ENCODE peak calls at places on chromosomes 3 and 15, in seven cellular contexts. D is HCT116, S is K562, Z is GM23338, Y is endothelial cell of umbilical vein, M is H1, U is GM12878. X is an unnamed sample.
A peak's percentile ranks its signal among the peaks of the same experiment; 100 is the strongest.

GRCh38 chr3:10292505-10293419 is at the start of gene GHRL:
- DNase-seq in D (no peak), S (peak; percentile 51), Z (no peak), Y (no peak), M (no peak), U (peak; percentile 68), X (peak; percentile 79)

GRCh38 chr15:90047956-90048575 is 46.9 kb downstream of the ZNF710 start:
- DNase-seq in D (no peak), S (no peak), Z (no peak), Y (no peak), M (no peak), U (no peak), X (no peak)

GRCh38 chr3:140585828-140586227 is 92.0 kb upstream of the TRIM42 start:
- DNase-seq in D (no peak), S (no peak), Z (no peak), Y (no peak), M (no peak), U (no peak), X (no peak)

GRCh38 chr15:51368751-51369450 is 27.4 kb downstream of the GLDN start:
- DNase-seq in D (no peak), S (no peak), Z (no peak), Y (no peak), M (no peak), U (no peak), X (peak; percentile 42)

GRCh38 chr15:45377630-45378148 is 655 bp downstream of the GATM start:
- DNase-seq in D (no peak), S (no peak), Z (peak; percentile 52), Y (peak; percentile 4), M (no peak), U (no peak), X (no peak)

GRCh38 chr15:92343869-92344643 is 49.6 kb upstream of the ST8SIA2 start:
- DNase-seq in D (no peak), S (no peak), Z (peak; percentile 60), Y (no peak), M (peak; percentile 23), U (no peak), X (no peak)

GRCh38 chr15:34359416-34359815 is 7.6 kb downstream of the LPCAT4 start:
- DNase-seq in D (no peak), S (no peak), Z (no peak), Y (no peak), M (no peak), U (no peak), X (no peak)

GRCh38 chr3:13080591-13080990 is 7.4 kb upstream of the IQSEC1 start:
- DNase-seq in D (no peak), S (no peak), Z (no peak), Y (no peak), M (no peak), U (no peak), X (no peak)

GRCh38 chr15:90038639-90039095 is 37.5 kb downstream of the ZNF710 start:
- DNase-seq in D (no peak), S (no peak), Z (no peak), Y (no peak), M (no peak), U (no peak), X (peak; percentile 95)

GRCh38 chr15:86044981-86045380 is 34.7 kb upstream of the AGBL1 start:
- DNase-seq in D (no peak), S (no peak), Z (peak; percentile 28), Y (no peak), M (no peak), U (no peak), X (no peak)

GRCh38 chr3:13972679-13973379 is 93.0 kb upstream of the WNT7A start:
- DNase-seq in D (no peak), S (no peak), Z (peak; percentile 34), Y (no peak), M (no peak), U (no peak), X (no peak)

GRCh38 chr3:13136426-13136825 is 63.2 kb upstream of the IQSEC1 start:
- DNase-seq in D (no peak), S (no peak), Z (no peak), Y (no peak), M (no peak), U (no peak), X (no peak)

GRCh38 chr3:88203537-88204143 is 53.9 kb downstream of the C3orf38 start:
- DNase-seq in D (peak; percentile 36), S (peak; percentile 35), Z (peak; percentile 77), Y (peak; percentile 72), M (no peak), U (peak; percentile 24), X (peak; percentile 40)

GRCh38 chr15:78565951-78566774 is 843 bp downstream of the CHRNA5 start:
- DNase-seq in D (no peak), S (peak; percentile 18), Z (peak; percentile 59), Y (peak; percentile 42), M (no peak), U (no peak), X (peak; percentile 24)

GRCh38 chr3:20811006-20811405 is 625.0 kb upstream of the SGO1 start:
- DNase-seq in D (no peak), S (no peak), Z (no peak), Y (no peak), M (no peak), U (no peak), X (no peak)

GRCh38 chr3:50503947-50504346 is 513 bp upstream of the CACNA2D2 start:
- DNase-seq in D (no peak), S (no peak), Z (peak; percentile 49), Y (no peak), M (no peak), U (no peak), X (no peak)

GRCh38 chr3:106823706-106824105 is 553.5 kb upstream of the CCDC54 start:
- DNase-seq in D (no peak), S (no peak), Z (no peak), Y (no peak), M (no peak), U (no peak), X (no peak)

GRCh38 chr3:112378989-112379692 is 46.2 kb downstream of the CD200 start:
- DNase-seq in D (no peak), S (no peak), Z (peak; percentile 24), Y (no peak), M (no peak), U (no peak), X (no peak)

GRCh38 chr3:177041021-177041729 is 156.1 kb downstream of the TBL1XR1 start:
- DNase-seq in D (no peak), S (no peak), Z (no peak), Y (peak; percentile 43), M (no peak), U (no peak), X (no peak)

GRCh38 chr15:84684092-84684491 is 26.1 kb upstream of the NMB start:
- DNase-seq in D (no peak), S (no peak), Z (no peak), Y (no peak), M (no peak), U (no peak), X (no peak)

GRCh38 chr3:48504051-48504946 is at the start of gene SHISA5:
- DNase-seq in D (no peak), S (peak; percentile 77), Z (peak; percentile 73), Y (peak; percentile 91), M (no peak), U (no peak), X (no peak)

GRCh38 chr3:62928256-62928655 is 53.0 kb upstream of the CADPS start:
- DNase-seq in D (no peak), S (no peak), Z (no peak), Y (no peak), M (no peak), U (no peak), X (no peak)

GRCh38 chr3:79598594-79598993 is 169.2 kb downstream of the ROBO1 start:
- DNase-seq in D (no peak), S (no peak), Z (peak; percentile 16), Y (peak; percentile 37), M (peak; percentile 10), U (no peak), X (no peak)

GRCh38 chr3:129014148-129014547 is 13.0 kb downstream of the EFCC1 start:
- DNase-seq in D (no peak), S (no peak), Z (no peak), Y (peak; percentile 15), M (no peak), U (no peak), X (no peak)
- TF ChIP-seq POLR2AphosphoS5 in D (no peak), S (no peak), Z (no peak), Y (no peak), M (no peak), U (no peak), X (no peak)

GRCh38 chr15:40930430-40931299 is 1.5 kb downstream of the DLL4 start:
- DNase-seq in D (peak; percentile 70), S (peak; percentile 83), Z (peak; percentile 92), Y (peak; percentile 97), M (no peak), U (no peak), X (peak; percentile 47)
- TF ChIP-seq EZH2 in D (no peak), S (no peak), Z (no peak), Y (no peak), M (no peak), U (no peak), X (no peak)

DNA sequence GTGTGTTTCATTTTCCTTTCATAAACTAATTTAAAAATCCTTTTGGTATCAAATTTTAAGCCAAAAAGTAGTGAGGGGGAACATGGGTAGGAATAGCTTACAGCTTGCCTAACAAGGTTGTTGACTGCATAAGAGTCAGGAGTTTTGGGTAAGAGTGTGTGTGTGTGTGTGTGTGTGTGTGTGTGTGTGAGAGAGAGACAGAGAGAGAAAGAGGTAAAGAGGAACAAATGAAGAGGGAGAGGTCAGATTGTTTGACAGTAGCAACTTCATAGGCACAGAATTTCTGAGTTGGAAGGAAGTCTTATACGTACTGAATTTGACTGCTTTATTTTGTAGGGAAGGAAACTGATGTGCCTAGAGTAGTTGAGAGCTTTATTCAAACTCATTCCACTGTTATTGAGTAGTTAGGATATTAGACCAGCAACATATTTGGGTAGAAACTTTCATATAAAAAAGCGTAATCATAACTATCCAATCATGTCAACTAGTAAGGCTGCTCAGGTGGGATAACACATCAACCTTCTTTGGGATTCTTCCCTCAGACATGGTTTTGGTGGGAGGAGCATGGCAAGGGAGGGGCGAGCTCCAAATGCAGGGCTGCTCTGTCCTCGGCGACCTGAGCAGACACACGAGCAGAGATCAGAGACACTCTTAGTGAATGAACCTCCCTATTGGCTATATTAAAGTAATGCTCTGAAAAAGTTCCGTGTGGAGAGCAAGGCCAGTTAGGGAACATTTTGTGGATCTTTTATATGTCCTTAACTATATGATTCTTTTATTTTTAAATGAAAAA is 86.4 kb downstream of the LPP start:
- DNase-seq in D (no peak), S (no peak), Z (peak; percentile 33), Y (no peak), M (no peak), U (no peak), X (no peak)
- TF ChIP-seq POLR2AphosphoS5 in D (no peak), S (no peak), Z (no peak), Y (no peak), M (no peak), U (no peak), X (no peak)

DNA sequence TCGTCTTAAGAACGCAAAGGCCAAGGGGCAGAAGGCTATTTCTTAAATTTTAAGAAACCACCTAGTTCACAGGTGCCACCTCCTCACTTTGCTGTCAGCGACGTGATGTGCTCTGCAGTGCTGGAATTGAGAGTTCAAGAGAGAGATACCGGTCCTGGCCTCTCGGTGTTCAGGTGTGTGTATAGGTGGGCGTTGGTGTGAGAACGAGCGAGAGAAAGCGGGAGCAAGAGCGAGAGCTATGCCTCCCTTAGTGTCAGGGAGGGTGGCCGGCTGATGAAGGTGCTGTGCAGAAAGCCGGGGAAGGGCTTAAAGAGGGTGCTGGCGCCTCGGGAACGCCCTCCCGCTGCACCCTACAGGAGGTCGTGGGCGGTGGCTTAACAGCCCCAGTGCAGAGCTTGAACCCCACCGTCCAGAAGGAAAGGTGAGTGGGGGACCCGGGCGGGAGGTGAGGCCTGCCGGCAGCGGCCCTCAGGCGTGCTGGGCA is 247.1 kb upstream of the TOPAZ1 start:
- DNase-seq in D (no peak), S (no peak), Z (peak; percentile 55), Y (no peak), M (no peak), U (no peak), X (no peak)
- TF ChIP-seq EZH2 in D (no peak), S (no peak), Z (peak; percentile 65), Y (no peak), M (no peak), U (no peak), X (no peak)

X was measured in HepG2.